ENCODE peak calls at places on chromosomes 7 and 10, in six cellular contexts. K is kidney, P is lower lobe of right lung, B is tibial artery, I is Caco-2, U is sigmoid colon. S is an unnamed sample. For H3K4me1, the result is how much of the 10 kb centered on the place peaks cover.

GRCh38 chr10:97532935-97533671 is 34.4 kb downstream of the UBTD1 start:
- DNase-seq in K (no peak), P (no peak), B (no peak), I (no peak), U (no peak), S (no peak)

GRCh38 chr7:106369349-106369748 is 84.6 kb upstream of the NAMPT start:
- DNase-seq in K (no peak), P (no peak), B (no peak), I (no peak), U (no peak), S (no peak)

GRCh38 chr7:72405871-72406270 is 6.3 kb downstream of the CALN1 start:
- DNase-seq in K (no peak), P (no peak), B (no peak), I (no peak), U (no peak), S (no peak)

GRCh38 chr10:47144525-47144924 is 155.5 kb upstream of the GDF10 start:
- DNase-seq in K (no peak), P (no peak), B (no peak), I (no peak), U (no peak), S (no peak)

GRCh38 chr10:128210215-128211063 is 84.2 kb upstream of the MKI67 start:
- DNase-seq in K (peak), P (peak), B (peak), I (peak), U (peak), S (peak)

GRCh38 chr10:66927271-66927950 is 1.6 kb downstream of the LRRTM3 start:
- DNase-seq in K (no peak), P (no peak), B (no peak), I (no peak), U (no peak), S (no peak)

GRCh38 chr10:103764296-103765088 is 90.9 kb downstream of the SH3PXD2A start:
- DNase-seq in K (no peak), P (no peak), B (no peak), I (no peak), U (no peak), S (no peak)

GRCh38 chr7:148772297-148773089 is 73.8 kb downstream of the CUL1 start:
- DNase-seq in K (no peak), P (no peak), B (no peak), I (no peak), U (no peak), S (no peak)

GRCh38 chr10:72736176-72736795 is 44.3 kb downstream of the MCU start:
- DNase-seq in K (no peak), P (no peak), B (no peak), I (peak), U (no peak), S (no peak)

GRCh38 chr7:117019287-117019686 is 66.0 kb downstream of the ST7 start:
- DNase-seq in K (no peak), P (no peak), B (no peak), I (no peak), U (no peak), S (no peak)

GRCh38 chr7:39589323-39590111 is 23.3 kb downstream of the YAE1 start:
- DNase-seq in K (no peak), P (no peak), B (no peak), I (no peak), U (no peak), S (no peak)

GRCh38 chr7:139923090-139923489 is 94.0 kb downstream of the TBXAS1 start:
- DNase-seq in K (no peak), P (no peak), B (no peak), I (no peak), U (no peak), S (no peak)
- TF ChIP-seq CTCF in K (no peak), P (no peak), B (no peak), I (no peak), U (no peak), S (no peak)

GRCh38 chr10:4661572-4662255 is 164.3 kb upstream of the AKR1E2 start:
- DNase-seq in K (no peak), P (peak), B (peak), I (no peak), U (peak), S (peak)

GRCh38 chr10:4662576-4663161 is 163.3 kb upstream of the AKR1E2 start:
- DNase-seq in K (no peak), P (no peak), B (no peak), I (no peak), U (peak), S (no peak)

GRCh38 chr10:4658777-4659176 is 167.2 kb upstream of the AKR1E2 start:
- DNase-seq in K (no peak), P (no peak), B (no peak), I (no peak), U (no peak), S (no peak)

DNA sequence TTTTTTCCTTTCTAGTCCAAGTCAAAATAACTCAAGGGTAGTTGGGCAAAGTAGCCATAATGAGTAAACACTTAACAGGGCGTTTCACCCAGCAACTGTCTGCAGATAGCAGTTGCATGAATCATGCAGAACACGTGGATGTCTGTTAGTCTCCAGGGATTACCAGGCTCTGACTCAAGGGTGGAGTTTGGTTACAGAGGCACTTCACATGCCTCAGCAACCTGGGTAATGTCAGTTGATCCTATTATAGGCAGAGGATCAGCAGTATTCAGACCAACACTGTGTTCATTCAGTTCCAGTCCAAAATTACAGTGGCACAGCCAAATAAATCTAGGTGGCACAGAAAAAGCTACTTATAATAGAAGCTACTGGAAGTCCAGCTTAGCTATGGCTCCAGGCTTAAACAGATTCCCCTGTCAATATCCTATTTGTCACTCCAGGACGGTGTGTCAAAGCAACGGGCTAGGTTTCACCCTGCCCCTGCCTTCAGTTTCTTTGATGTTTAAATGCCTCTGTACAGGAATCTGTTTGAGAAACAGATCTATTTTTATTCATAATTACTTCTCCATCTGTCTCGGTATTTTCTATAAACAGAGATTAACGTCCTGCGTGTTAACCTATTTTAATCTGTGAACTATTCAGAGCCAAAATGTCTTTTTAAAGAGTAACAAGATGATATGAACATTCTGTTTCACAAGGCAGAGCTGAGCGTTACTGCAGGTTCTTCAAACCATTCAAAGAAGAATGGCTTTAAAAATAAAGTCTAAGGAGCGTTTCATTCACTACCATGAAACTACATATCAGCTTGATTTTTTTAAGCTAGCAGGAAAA is 162.6 kb upstream of the AKR1E2 start:
- DNase-seq in K (no peak), P (no peak), B (peak), I (peak), U (peak), S (peak)
- H3K4me3 ChIP-seq in K (peak), P (no peak), B (peak), I (no peak), U (peak), S (peak)

GRCh38 chr7:80785961-80786360 is 132.9 kb downstream of the SEMA3C start:
- DNase-seq in K (no peak), P (no peak), B (no peak), I (no peak), U (no peak), S (no peak)

GRCh38 chr7:80783688-80784327 is 135.0 kb downstream of the SEMA3C start:
- DNase-seq in K (no peak), P (no peak), B (no peak), I (no peak), U (no peak), S (no peak)

GRCh38 chr7:80781561-80781979 is 137.3 kb downstream of the SEMA3C start:
- DNase-seq in K (no peak), P (no peak), B (no peak), I (no peak), U (peak), S (peak)

GRCh38 chr7:80781146-80781545 is 137.7 kb downstream of the SEMA3C start:
- DNase-seq in K (no peak), P (no peak), B (no peak), I (no peak), U (no peak), S (no peak)

GRCh38 chr7:80783177-80783687 is 135.6 kb downstream of the SEMA3C start:
- DNase-seq in K (no peak), P (no peak), B (no peak), I (no peak), U (no peak), S (no peak)
- H3K4me1 ChIP-seq in K (under half), P (under half), B (under half), I (under half), U (under half), S (under half)

GRCh38 chr10:17358461-17358860 is 95.9 kb downstream of the ST8SIA6 start:
- DNase-seq in K (no peak), P (no peak), B (no peak), I (no peak), U (no peak), S (no peak)

GRCh38 chr10:17356820-17357219 is 97.6 kb downstream of the ST8SIA6 start:
- DNase-seq in K (no peak), P (no peak), B (no peak), I (no peak), U (no peak), S (no peak)

GRCh38 chr10:17353568-17353967 is 100.8 kb downstream of the ST8SIA6 start:
- DNase-seq in K (no peak), P (no peak), B (no peak), I (no peak), U (no peak), S (no peak)

GRCh38 chr10:17354781-17355180 is 99.6 kb downstream of the ST8SIA6 start:
- DNase-seq in K (no peak), P (no peak), B (no peak), I (no peak), U (no peak), S (no peak)

GRCh38 chr10:17357781-17358180 is 96.6 kb downstream of the ST8SIA6 start:
- DNase-seq in K (no peak), P (no peak), B (no peak), I (no peak), U (no peak), S (no peak)
- TF ChIP-seq CTCF in K (no peak), P (no peak), B (no peak), I (no peak), U (no peak), S (no peak)

GRCh38 chr7:115122388-115122787 is 200.5 kb downstream of the MDFIC start:
- DNase-seq in K (no peak), P (no peak), B (no peak), I (no peak), U (no peak), S (no peak)

GRCh38 chr7:115117748-115118147 is 195.9 kb downstream of the MDFIC start:
- DNase-seq in K (no peak), P (no peak), B (no peak), I (no peak), U (no peak), S (no peak)

GRCh38 chr7:115113131-115113530 is 191.2 kb downstream of the MDFIC start:
- DNase-seq in K (no peak), P (no peak), B (no peak), I (no peak), U (no peak), S (no peak)

GRCh38 chr7:115113776-115114175 is 191.9 kb downstream of the MDFIC start:
- DNase-seq in K (no peak), P (no peak), B (no peak), I (no peak), U (no peak), S (no peak)

GRCh38 chr7:115116773-115117715 is 195.2 kb downstream of the MDFIC start:
- DNase-seq in K (no peak), P (no peak), B (no peak), I (no peak), U (no peak), S (no peak)
- H3K4me3 ChIP-seq in K (no peak), P (no peak), B (no peak), I (no peak), U (no peak), S (no peak)

DNA sequence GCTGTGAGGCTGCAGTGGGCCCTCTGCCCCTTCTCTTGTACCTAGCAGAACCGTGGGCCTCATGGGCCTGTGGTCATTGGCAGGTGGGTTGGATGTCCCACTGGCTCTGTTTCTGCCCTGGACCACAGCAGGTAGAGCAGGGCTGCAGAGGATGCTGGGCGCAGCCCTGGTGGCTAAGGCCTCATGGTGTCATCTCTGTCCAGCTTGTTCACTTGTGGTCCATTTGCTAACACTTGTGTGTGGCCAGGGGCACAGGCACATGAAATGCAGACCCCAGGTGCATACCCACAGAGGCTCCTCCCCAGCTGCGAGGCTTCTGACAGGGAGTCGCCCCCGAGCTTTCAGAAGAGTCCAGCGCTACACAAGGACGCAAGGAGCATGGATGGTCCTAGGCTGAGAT is 22.4 kb upstream of the TBRG4 start:
- DNase-seq in K (no peak), P (no peak), B (no peak), I (no peak), U (no peak), S (no peak)
- H3K4me1 ChIP-seq in K (under half), P (under half), B (under half), I (under half), U (under half), S (under half)

DNA sequence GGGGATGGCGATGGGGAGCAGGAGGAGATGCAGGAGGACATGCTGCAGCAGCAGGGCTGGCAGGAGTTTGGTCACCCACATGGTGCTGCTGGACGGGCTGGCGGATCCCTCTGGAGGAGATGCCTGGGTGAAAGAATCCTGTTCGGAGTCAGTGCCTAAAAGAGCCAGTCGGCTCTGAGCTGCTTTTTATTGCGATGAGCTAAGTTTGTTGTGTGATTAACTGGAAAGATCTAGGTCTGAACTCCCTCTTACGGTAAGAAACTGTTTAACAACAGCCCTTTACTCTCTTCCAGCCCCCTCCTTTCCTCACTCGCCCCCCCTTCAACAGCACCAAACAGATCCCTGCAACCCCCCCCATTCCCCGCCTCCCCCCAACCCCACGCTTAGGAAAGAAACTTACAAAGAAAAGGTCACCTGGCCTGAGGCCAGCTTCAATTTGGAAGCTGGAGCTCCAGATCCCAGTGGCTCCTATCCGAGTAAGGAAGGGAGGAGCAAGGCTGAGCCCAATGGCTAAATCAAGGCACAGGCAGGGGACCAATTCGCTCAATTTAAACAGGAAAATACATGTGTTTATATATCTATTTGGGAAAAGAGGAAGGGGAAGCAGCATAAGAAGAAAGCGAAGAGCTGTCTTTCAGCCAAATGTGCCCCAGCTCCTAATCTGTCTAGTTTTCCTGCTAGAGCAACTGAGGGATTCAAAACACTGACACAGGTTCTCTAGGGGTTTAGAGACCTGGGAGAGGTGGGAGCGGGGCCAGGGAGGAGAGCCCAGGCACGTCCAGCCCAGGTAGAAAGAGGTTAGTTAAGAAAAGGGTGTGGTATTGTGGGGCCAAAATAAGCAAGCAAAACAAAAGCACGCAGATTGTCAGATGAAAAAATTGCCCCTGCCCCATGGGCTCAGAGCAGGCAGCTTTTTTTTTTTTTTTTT is at the start of gene HGF:
- DNase-seq in K (peak), P (peak), B (peak), I (no peak), U (peak), S (peak)
- TF ChIP-seq CTCF in K (no peak), P (no peak), B (no peak), I (no peak), U (no peak), S (no peak)

S was measured in heart left ventricle.